ENCODE peak calls at places on chromosome 21, in five cellular contexts. V is GM10248; M is sigmoid colon; U is SHP77; A is effector memory CD8-positive, alpha-beta T cell. L is an unnamed sample.

GRCh38 chr21:14687277-14687642 is 141.1 kb upstream of the SAMSN1 start:
- DNase-seq in V (peak; percentile 23), M (no peak), U (no peak), A (no peak), L (no peak)

GRCh38 chr21:39313457-39314154 is at the start of gene BRWD1:
- DNase-seq in V (peak; percentile 85), M (peak; percentile 93), U (peak; percentile 57), A (peak; percentile 74), L (peak; percentile 92)

GRCh38 chr21:26801524-26801923 is 43.7 kb downstream of the ADAMTS1 start:
- DNase-seq in V (no peak), M (no peak), U (no peak), A (no peak), L (no peak)

GRCh38 chr21:35599164-35599563 is 461.2 kb downstream of the SETD4 start:
- DNase-seq in V (no peak), M (no peak), U (no peak), A (no peak), L (no peak)

GRCh38 chr21:28253378-28253777 is 739.3 kb downstream of the LTN1 start:
- DNase-seq in V (no peak), M (no peak), U (no peak), A (no peak), L (no peak)

GRCh38 chr21:37198989-37199924 is 67.9 kb downstream of the VPS26C start:
- DNase-seq in V (no peak), M (no peak), U (no peak), A (no peak), L (no peak)

GRCh38 chr21:38768385-38769071 is 37.2 kb upstream of the ETS2 start:
- DNase-seq in V (peak; percentile 34), M (no peak), U (no peak), A (peak; percentile 3), L (no peak)

GRCh38 chr21:44306926-44307687 is 7.3 kb downstream of the PFKL start:
- DNase-seq in V (no peak), M (no peak), U (no peak), A (no peak), L (no peak)

GRCh38 chr21:45555557-45556301 is 13.5 kb upstream of the SLC19A1 start:
- DNase-seq in V (peak; percentile 91), M (peak; percentile 95), U (no peak), A (peak; percentile 21), L (peak; percentile 88)

GRCh38 chr21:44013380-44014088 is 1.4 kb downstream of the TRAPPC10 start:
- DNase-seq in V (peak; percentile 48), M (no peak), U (no peak), A (peak; percentile 13), L (no peak)

GRCh38 chr21:17003763-17004373 is 509.0 kb upstream of the CXADR start:
- DNase-seq in V (no peak), M (no peak), U (no peak), A (no peak), L (no peak)

GRCh38 chr21:38759286-38759872 is 46.4 kb upstream of the ETS2 start:
- DNase-seq in V (no peak), M (no peak), U (no peak), A (no peak), L (no peak)

GRCh38 chr21:28266061-28266460 is 726.6 kb downstream of the LTN1 start:
- DNase-seq in V (no peak), M (no peak), U (no peak), A (no peak), L (no peak)

GRCh38 chr21:45769239-45769758 is 125.8 kb downstream of the PCBP3 start:
- DNase-seq in V (peak; percentile 13), M (no peak), U (no peak), A (no peak), L (no peak)

GRCh38 chr21:27132270-27132669 is 165.4 kb upstream of the ADAMTS5 start:
- DNase-seq in V (no peak), M (no peak), U (no peak), A (no peak), L (no peak)

GRCh38 chr21:40422851-40423635 is 423.9 kb downstream of the DSCAM start:
- DNase-seq in V (no peak), M (no peak), U (peak; percentile 5), A (no peak), L (no peak)

GRCh38 chr21:36079010-36079649 is 9.3 kb downstream of the CBR1 start:
- DNase-seq in V (peak; percentile 32), M (no peak), U (no peak), A (no peak), L (peak; percentile 75)

GRCh38 chr21:28767523-28767922 is 225.2 kb downstream of the LTN1 start:
- DNase-seq in V (no peak), M (no peak), U (no peak), A (no peak), L (no peak)

GRCh38 chr21:35211767-35212166 is 162.7 kb upstream of the RUNX1 start:
- DNase-seq in V (no peak), M (no peak), U (no peak), A (no peak), L (no peak)

GRCh38 chr21:42836767-42837301 is 42.5 kb downstream of the WDR4 start:
- DNase-seq in V (peak; percentile 14), M (no peak), U (no peak), A (no peak), L (peak; percentile 53)

GRCh38 chr21:37219766-37220432 is 47.2 kb downstream of the VPS26C start:
- DNase-seq in V (no peak), M (no peak), U (peak; percentile 31), A (no peak), L (no peak)

GRCh38 chr21:38170283-38170682 is 86.5 kb upstream of the KCNJ15 start:
- DNase-seq in V (peak; percentile 20), M (no peak), U (peak; percentile 37), A (no peak), L (no peak)

GRCh38 chr21:45524756-45525152 is 17.5 kb downstream of the SLC19A1 start:
- DNase-seq in V (no peak), M (peak; percentile 46), U (no peak), A (no peak), L (no peak)

GRCh38 chr21:36733857-36734256 is 34.9 kb downstream of the SIM2 start:
- DNase-seq in V (no peak), M (no peak), U (no peak), A (no peak), L (no peak)

GRCh38 chr21:38661296-38662223 is 144.2 kb upstream of the ETS2 start:
- DNase-seq in V (no peak), M (no peak), U (no peak), A (no peak), L (peak; percentile 68)

GRCh38 chr21:45459171-45460010 is 54.4 kb downstream of the COL18A1 start:
- DNase-seq in V (no peak), M (peak; percentile 57), U (no peak), A (no peak), L (no peak)

GRCh38 chr21:39030127-39030884 is 152.9 kb downstream of the PSMG1 start:
- DNase-seq in V (no peak), M (peak; percentile 43), U (no peak), A (no peak), L (no peak)

GRCh38 chr21:28822882-28823335 is 169.8 kb downstream of the LTN1 start:
- DNase-seq in V (no peak), M (no peak), U (no peak), A (no peak), L (no peak)

GRCh38 chr21:32256873-32257620 is 21.8 kb downstream of the MIS18A start:
- DNase-seq in V (no peak), M (peak; percentile 89), U (no peak), A (no peak), L (peak; percentile 74)

GRCh38 chr21:22352088-22352487 is 1353.9 kb downstream of the NCAM2 start:
- DNase-seq in V (no peak), M (no peak), U (no peak), A (no peak), L (no peak)

GRCh38 chr21:25733859-25734653 is 648 bp downstream of the ATP5PF start:
- DNase-seq in V (no peak), M (no peak), U (no peak), A (no peak), L (peak; percentile 72)

GRCh38 chr21:35697321-35697808 is 363.0 kb downstream of the SETD4 start:
- DNase-seq in V (no peak), M (peak; percentile 74), U (peak; percentile 77), A (no peak), L (peak; percentile 76)

GRCh38 chr21:22476726-22477646 is 1478.8 kb downstream of the NCAM2 start:
- DNase-seq in V (no peak), M (no peak), U (no peak), A (no peak), L (no peak)

GRCh38 chr21:39633043-39633442 is 20.3 kb downstream of the B3GALT5 start:
- DNase-seq in V (no peak), M (no peak), U (no peak), A (no peak), L (no peak)